ENCODE peak calls at places on chromosomes 12 and 14, in five cellular contexts. X, K, C, Z and Q are unnamed samples.

GRCh38 chr12:94435511-94435927 is 24.1 kb downstream of the CEP83 start:
- DNase-seq in X (no peak), K (peak), C (peak), Z (no peak), Q (no peak)

GRCh38 chr12:115440438-115440837 is 756.5 kb upstream of the TBX3 start:
- DNase-seq in X (no peak), K (peak), C (no peak), Z (no peak), Q (no peak)

GRCh38 chr14:20144820-20145219 is 6.2 kb downstream of the OR4N5 start:
- DNase-seq in X (no peak), K (no peak), C (no peak), Z (no peak), Q (no peak)

GRCh38 chr12:94458882-94459772 is 540 bp downstream of the CEP83 start:
- DNase-seq in X (no peak), K (peak), C (peak), Z (no peak), Q (no peak)

GRCh38 chr12:78571953-78572352 is 292.6 kb upstream of the SYT1 start:
- DNase-seq in X (no peak), K (no peak), C (no peak), Z (no peak), Q (no peak)

GRCh38 chr14:32077081-32078029 is at the start of gene ARHGAP5:
- DNase-seq in X (peak), K (peak), C (peak), Z (no peak), Q (no peak)

GRCh38 chr12:104578453-104578852 is 121.7 kb downstream of the CHST11 start:
- DNase-seq in X (no peak), K (peak), C (no peak), Z (no peak), Q (no peak)

GRCh38 chr12:34406228-34406995 is 384.1 kb downstream of the ALG10 start:
- DNase-seq in X (no peak), K (no peak), C (no peak), Z (peak), Q (no peak)

GRCh38 chr12:92899388-92900001 is 29.6 kb downstream of the EEA1 start:
- DNase-seq in X (peak), K (peak), C (no peak), Z (peak), Q (peak)

GRCh38 chr12:62562892-62563291 is 96.3 kb downstream of the MON2 start:
- DNase-seq in X (no peak), K (peak), C (no peak), Z (no peak), Q (no peak)

GRCh38 chr12:46456356-46457334 is 84.1 kb upstream of the SLC38A2 start:
- DNase-seq in X (no peak), K (peak), C (no peak), Z (no peak), Q (no peak)

GRCh38 chr12:124847675-124848074 is 16.0 kb downstream of the SCARB1 start:
- DNase-seq in X (no peak), K (peak), C (no peak), Z (no peak), Q (no peak)

GRCh38 chr14:97381309-97381708 is 584.1 kb downstream of the VRK1 start:
- DNase-seq in X (no peak), K (no peak), C (no peak), Z (no peak), Q (no peak)

GRCh38 chr12:91744613-91745012 is 401.0 kb downstream of the BTG1 start:
- DNase-seq in X (no peak), K (no peak), C (no peak), Z (no peak), Q (no peak)

GRCh38 chr12:51951843-51952722 is 584 bp downstream of the ACVR1B start:
- DNase-seq in X (peak), K (no peak), C (no peak), Z (peak), Q (no peak)

GRCh38 chr12:98772818-98773217 is 127.7 kb downstream of the APAF1 start:
- DNase-seq in X (no peak), K (no peak), C (no peak), Z (no peak), Q (no peak)

GRCh38 chr12:66280573-66280972 is 21.7 kb upstream of the HELB start:
- DNase-seq in X (no peak), K (no peak), C (no peak), Z (no peak), Q (no peak)

GRCh38 chr12:19528750-19529149 is 89.5 kb downstream of the AEBP2 start:
- DNase-seq in X (no peak), K (no peak), C (no peak), Z (no peak), Q (no peak)

GRCh38 chr14:104680806-104681688 is 8.4 kb upstream of the INF2 start:
- DNase-seq in X (peak), K (peak), C (no peak), Z (peak), Q (no peak)

GRCh38 chr14:32513571-32514009 is 184.5 kb downstream of the AKAP6 start:
- DNase-seq in X (peak), K (no peak), C (peak), Z (no peak), Q (no peak)

GRCh38 chr14:69573205-69573840 is 1.3 kb downstream of the CCDC177 start:
- DNase-seq in X (no peak), K (no peak), C (no peak), Z (no peak), Q (no peak)

GRCh38 chr14:21990116-21990515 is 316.5 kb upstream of the OR4E1 start:
- DNase-seq in X (peak), K (no peak), C (peak), Z (no peak), Q (no peak)
- TF ChIP-seq CTCF in X (peak), K (peak), C (peak), Z (peak), Q (peak)

DNA sequence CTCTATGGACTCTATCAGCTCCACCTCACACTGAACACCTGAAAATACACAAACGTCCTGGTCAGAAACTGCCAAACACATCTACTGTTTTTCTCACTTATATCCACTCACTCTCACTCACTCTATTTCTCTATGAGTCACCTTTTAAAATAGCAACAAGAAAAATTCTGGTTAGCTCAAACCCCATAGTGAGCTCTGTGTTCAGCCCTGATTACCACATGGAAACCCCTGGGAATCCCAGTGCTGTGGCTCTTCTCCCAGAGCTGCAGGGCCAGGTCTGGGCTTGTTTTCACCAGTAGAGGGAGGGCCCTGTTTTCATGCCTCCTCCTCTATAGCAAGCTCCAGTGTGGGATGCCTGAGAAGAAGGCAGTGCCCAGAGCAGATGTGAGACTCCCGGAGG is 1126.1 kb downstream of the TMEM121 start:
- DNase-seq in X (no peak), K (no peak), C (no peak), Z (no peak), Q (no peak)
- TF ChIP-seq CTCF in X (no peak), K (no peak), C (no peak), Z (no peak), Q (no peak)

DNA sequence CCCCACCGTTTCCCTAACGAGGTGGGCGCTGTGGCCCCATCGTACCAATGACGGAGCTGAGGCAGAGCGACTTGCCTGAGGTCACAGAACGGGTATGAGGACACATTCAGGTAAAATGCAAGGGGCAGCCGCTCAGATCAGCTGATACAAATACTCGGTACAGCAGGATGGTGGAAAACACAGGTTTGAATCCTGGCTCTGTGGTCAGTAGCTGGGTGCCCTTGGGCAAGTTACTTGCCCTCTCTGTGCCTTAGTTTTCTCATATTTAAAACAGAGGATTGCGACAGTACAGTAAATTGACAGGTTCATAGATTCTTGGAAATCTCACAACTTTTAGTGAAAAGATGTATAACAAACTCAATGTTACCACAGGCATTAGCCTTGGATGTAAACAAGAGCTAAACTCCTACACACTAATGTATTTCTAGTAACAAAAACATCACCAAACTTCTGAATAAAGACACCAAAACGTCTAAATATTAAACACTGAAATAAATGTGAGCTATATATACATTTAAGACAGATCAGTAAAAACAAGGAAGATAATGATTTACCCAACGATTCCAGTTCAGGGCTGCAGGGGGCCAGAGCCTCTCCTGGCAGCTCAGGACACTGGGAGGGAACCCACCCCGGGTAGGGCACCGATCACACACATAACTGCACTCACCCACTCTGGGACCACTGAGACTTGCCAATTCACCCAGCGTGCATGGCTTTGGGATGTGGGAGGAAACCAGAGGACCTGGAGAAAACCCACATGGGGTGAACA is 128.4 kb downstream of the RBM19 start:
- DNase-seq in X (no peak), K (no peak), C (no peak), Z (no peak), Q (no peak)
- TF ChIP-seq CTCF in X (no peak), K (peak), C (no peak), Z (no peak), Q (peak)

GRCh38 chr12:80617733-80618132 is 89.7 kb upstream of the MYF6 start:
- DNase-seq in X (no peak), K (no peak), C (no peak), Z (no peak), Q (no peak)

GRCh38 chr12:80624986-80625530 is 82.4 kb upstream of the MYF6 start:
- DNase-seq in X (no peak), K (peak), C (no peak), Z (no peak), Q (no peak)

GRCh38 chr12:80620281-80620680 is 87.2 kb upstream of the MYF6 start:
- DNase-seq in X (no peak), K (no peak), C (no peak), Z (no peak), Q (no peak)

GRCh38 chr12:80625901-80626300 is 81.5 kb upstream of the MYF6 start:
- DNase-seq in X (no peak), K (no peak), C (no peak), Z (no peak), Q (no peak)

GRCh38 chr12:80622271-80622670 is 85.2 kb upstream of the MYF6 start:
- DNase-seq in X (no peak), K (peak), C (no peak), Z (no peak), Q (no peak)
- TF ChIP-seq CTCF in X (peak), K (peak), C (peak), Z (no peak), Q (peak)

DNA sequence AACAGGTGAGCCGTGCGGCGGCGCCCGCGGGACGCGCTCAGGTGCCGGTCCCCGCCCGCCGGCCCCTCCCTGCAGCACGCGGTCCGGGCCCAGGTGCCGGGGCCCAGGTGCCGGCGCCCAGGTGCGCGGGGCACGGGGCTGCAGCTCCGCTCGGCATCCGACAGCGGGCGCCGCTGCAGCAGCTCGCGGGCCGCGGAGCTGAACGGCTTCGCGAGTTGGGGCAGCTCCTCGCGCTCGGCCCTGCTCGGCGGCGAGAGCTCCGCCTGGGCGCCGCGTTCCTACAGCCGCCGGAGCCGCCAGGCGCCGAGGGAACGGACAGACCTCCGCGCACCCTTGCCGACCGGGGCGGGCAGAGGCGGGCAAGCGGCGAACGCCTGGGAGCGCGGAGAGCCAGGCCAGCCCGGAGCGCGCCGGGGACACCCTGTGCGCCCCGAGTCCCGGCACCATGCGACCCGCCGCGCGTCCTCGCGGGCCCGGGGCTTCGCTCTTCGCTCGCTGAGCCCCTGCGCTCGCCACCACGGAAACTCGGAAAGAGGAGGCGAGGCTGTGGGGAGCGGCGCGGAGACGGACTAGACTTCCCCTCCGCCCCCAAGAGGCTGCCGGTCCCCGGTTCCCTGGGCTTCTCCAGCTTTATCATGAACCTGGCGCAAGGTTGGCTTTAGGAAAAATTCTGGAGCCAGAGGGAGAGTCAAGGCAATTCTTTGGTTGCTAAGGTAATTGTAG is at the start of gene RGS6:
- DNase-seq in X (no peak), K (peak), C (peak), Z (no peak), Q (no peak)
- TF ChIP-seq CTCF in X (peak), K (no peak), C (no peak), Z (no peak), Q (no peak)

GRCh38 chr12:132559652-132560420 is 50.5 kb downstream of the LRCOL1 start:
- DNase-seq in X (peak), K (peak), C (peak), Z (no peak), Q (no peak)

GRCh38 chr12:132560831-132561783 is 49.3 kb downstream of the LRCOL1 start:
- DNase-seq in X (peak), K (peak), C (peak), Z (no peak), Q (peak)

GRCh38 chr12:132560421-132560830 is 50.0 kb downstream of the LRCOL1 start:
- DNase-seq in X (peak), K (no peak), C (peak), Z (no peak), Q (no peak)

GRCh38 chr12:132562489-132563045 is 47.8 kb downstream of the LRCOL1 start:
- DNase-seq in X (no peak), K (no peak), C (no peak), Z (no peak), Q (no peak)

DNA sequence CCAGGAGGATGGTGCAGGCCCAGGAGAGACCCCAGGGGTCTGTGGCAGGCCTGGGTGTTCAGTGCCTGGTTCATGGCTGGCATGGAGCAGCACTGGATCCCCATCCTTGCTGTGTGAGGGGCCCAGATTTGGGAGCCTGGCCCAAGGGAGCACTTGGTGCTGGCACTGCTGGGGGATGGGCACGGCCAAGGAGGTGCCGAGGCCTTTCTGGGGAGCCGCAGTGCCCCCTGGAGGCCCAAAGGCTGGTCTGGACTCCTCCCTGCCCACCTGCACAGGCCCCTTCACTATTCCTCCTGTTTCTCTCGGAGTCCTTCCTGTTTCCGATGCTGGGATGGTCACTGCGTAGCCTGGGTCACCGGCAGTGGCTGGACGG is 48.6 kb downstream of the LRCOL1 start:
- DNase-seq in X (no peak), K (no peak), C (no peak), Z (no peak), Q (no peak)
- TF ChIP-seq CTCF in X (peak), K (peak), C (no peak), Z (no peak), Q (peak)